ENCODE peak calls at places on chromosome 14, in four cellular contexts. One of them, this sample, is unnamed.

GRCh38 chr14:23321572-23322547 is 603 bp downstream of the PABPN1 start:
- DNase-seq in HepG2: peak
- DNase-seq in WTC11: peak
- DNase-seq in K562: peak
- DNase-seq in this sample: peak

GRCh38 chr14:64800000-64800399 is 79.7 kb downstream of the SPTB start:
- DNase-seq in WTC11: peak
- DNase-seq in HepG2: peak
- DNase-seq in K562: no peak
- DNase-seq in this sample: peak

GRCh38 chr14:92480856-92481255 is 32.7 kb upstream of the RIN3 start:
- DNase-seq in WTC11: no peak
- DNase-seq in HepG2: no peak
- DNase-seq in K562: no peak
- DNase-seq in this sample: no peak

GRCh38 chr14:75274899-75275569 is 3.6 kb upstream of the FOS start:
- DNase-seq in HepG2: no peak
- DNase-seq in K562: no peak
- DNase-seq in WTC11: no peak
- DNase-seq in this sample: no peak

GRCh38 chr14:31421200-31421599 is 850 bp upstream of the HEATR5A start:
- DNase-seq in WTC11: no peak
- DNase-seq in K562: no peak
- DNase-seq in HepG2: peak
- DNase-seq in this sample: no peak

GRCh38 chr14:102230481-102231210 is 74.3 kb downstream of the MOK start:
- DNase-seq in K562: no peak
- DNase-seq in WTC11: no peak
- DNase-seq in HepG2: no peak
- DNase-seq in this sample: no peak

GRCh38 chr14:101889898-101890297 is 74.5 kb upstream of the DYNC1H1 start:
- DNase-seq in WTC11: no peak
- DNase-seq in HepG2: no peak
- DNase-seq in K562: no peak
- DNase-seq in this sample: no peak

GRCh38 chr14:105315211-105315721 is 718 bp downstream of the PACS2 start:
- DNase-seq in WTC11: peak
- DNase-seq in K562: no peak
- DNase-seq in HepG2: peak
- DNase-seq in this sample: peak

GRCh38 chr14:103402700-103403099 is 17.5 kb downstream of the MARK3 start:
- DNase-seq in K562: no peak
- DNase-seq in HepG2: no peak
- DNase-seq in WTC11: no peak
- DNase-seq in this sample: no peak

GRCh38 chr14:60640859-60641721 is 8.2 kb downstream of the SIX1 start:
- DNase-seq in HepG2: no peak
- DNase-seq in K562: no peak
- DNase-seq in WTC11: no peak
- DNase-seq in this sample: no peak

GRCh38 chr14:103273145-103273846 is 60.7 kb upstream of the EIF5 start:
- DNase-seq in HepG2: no peak
- DNase-seq in WTC11: peak
- DNase-seq in K562: no peak
- DNase-seq in this sample: no peak

GRCh38 chr14:21044106-21044618 is 2.0 kb downstream of the RNASE7 start:
- DNase-seq in WTC11: no peak
- DNase-seq in HepG2: peak
- DNase-seq in K562: no peak
- DNase-seq in this sample: peak

GRCh38 chr14:100839573-100840175 is 13.8 kb downstream of the MEG3 start:
- DNase-seq in K562: no peak
- DNase-seq in HepG2: no peak
- DNase-seq in WTC11: no peak
- DNase-seq in this sample: peak
- TF ChIP-seq FOXJ3 in K562: no peak
- TF ChIP-seq FOXJ3 in HepG2: no peak
- TF ChIP-seq FOXJ3 in WTC11: no peak
- TF ChIP-seq FOXJ3 in this sample: no peak

DNA sequence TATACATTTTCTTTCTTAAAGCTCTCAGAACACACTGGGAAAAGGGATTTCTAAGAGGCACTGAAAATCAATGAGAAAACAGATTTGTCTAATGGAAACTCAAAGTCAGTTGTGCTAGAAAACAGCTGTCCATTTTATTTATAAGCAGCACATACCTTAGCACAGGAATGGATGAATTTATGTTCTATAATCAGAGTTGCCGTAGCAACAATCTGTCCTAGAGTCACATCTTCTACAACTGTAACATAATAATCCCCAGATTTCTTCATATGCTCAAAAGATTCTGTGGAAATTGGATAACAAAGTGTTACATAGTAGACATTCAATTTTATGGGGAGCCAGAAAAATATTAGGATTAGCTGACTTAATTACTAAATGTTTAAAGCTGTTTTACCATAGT is 9.8 kb downstream of the GNPNAT1 start:
- DNase-seq in HepG2: no peak
- DNase-seq in WTC11: no peak
- DNase-seq in K562: no peak
- DNase-seq in this sample: no peak
- TF ChIP-seq FOXJ3 in HepG2: no peak
- TF ChIP-seq FOXJ3 in WTC11: no peak
- TF ChIP-seq FOXJ3 in K562: no peak
- TF ChIP-seq FOXJ3 in this sample: no peak

DNA sequence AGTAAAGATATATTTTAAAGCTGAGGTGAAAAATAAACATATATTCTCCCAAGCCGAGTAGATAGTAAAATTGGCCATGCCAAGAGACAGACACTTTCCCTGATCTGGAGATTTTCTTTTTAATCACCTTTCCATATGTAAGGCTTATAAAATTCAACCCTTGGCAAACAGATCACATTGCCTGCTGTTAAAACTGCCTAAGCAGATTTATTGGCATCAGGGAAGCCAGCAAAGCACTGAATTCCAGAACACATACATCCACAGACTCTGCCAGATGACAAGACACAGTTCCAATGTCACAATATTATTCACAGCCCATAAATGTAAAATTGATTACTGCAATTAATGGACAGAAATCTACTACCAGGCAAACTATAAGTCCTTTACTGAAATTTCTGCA is 78.2 kb upstream of the GARIN2 start:
- DNase-seq in HepG2: no peak
- DNase-seq in WTC11: no peak
- DNase-seq in K562: no peak
- DNase-seq in this sample: no peak
- TF ChIP-seq FOXJ3 in HepG2: no peak
- TF ChIP-seq FOXJ3 in WTC11: no peak
- TF ChIP-seq FOXJ3 in K562: no peak
- TF ChIP-seq FOXJ3 in this sample: no peak

GRCh38 chr14:62056789-62057188 is 294.6 kb downstream of the SNAPC1 start:
- DNase-seq in K562: no peak
- DNase-seq in HepG2: no peak
- DNase-seq in WTC11: no peak
- DNase-seq in this sample: no peak

DNA sequence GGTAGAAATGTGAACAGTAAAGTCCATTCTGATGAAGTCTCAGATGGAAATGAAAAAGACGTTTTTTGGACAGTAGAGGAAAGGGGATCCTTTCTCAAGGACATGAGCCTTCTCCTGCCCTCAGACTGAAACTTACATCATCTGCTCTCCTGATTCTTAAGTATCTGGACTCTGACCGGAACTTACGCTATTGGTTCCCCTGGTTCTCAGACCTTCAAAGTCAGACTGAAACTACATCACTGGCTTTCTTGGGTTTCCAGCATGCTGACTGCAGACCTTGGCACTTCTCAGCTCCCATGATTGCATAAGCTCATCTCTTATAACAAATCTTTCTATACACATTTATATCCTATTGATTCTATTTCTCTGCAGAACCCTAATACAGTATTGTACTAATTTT is 291.0 kb downstream of the SNAPC1 start:
- DNase-seq in K562: no peak
- DNase-seq in HepG2: no peak
- DNase-seq in WTC11: no peak
- DNase-seq in this sample: no peak
- TF ChIP-seq FOXJ3 in K562: no peak
- TF ChIP-seq FOXJ3 in HepG2: no peak
- TF ChIP-seq FOXJ3 in WTC11: no peak
- TF ChIP-seq FOXJ3 in this sample: no peak

DNA sequence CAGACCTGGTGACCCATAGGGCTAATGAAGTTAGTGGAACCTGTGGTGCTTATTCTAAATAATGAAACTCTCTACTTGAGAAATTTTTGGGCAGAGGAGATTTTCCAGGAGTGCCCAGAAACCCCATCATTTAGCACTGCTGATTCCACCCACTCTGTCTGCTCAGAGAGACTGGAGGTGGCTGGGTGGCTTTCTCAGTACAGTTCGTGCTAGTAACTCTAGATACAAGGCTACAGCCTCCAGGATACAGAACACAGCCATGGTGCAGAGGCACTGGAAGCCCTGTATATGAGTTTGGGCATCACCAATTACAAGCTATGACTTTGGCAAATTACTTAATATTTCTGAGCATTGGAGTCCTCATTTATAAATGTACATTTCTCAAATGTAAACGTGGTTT is 32.4 kb downstream of the CCDC177 start:
- DNase-seq in HepG2: no peak
- DNase-seq in K562: no peak
- DNase-seq in WTC11: no peak
- DNase-seq in this sample: no peak
- TF ChIP-seq FOXJ3 in HepG2: no peak
- TF ChIP-seq FOXJ3 in K562: no peak
- TF ChIP-seq FOXJ3 in WTC11: no peak
- TF ChIP-seq FOXJ3 in this sample: no peak

GRCh38 chr14:61671086-61671485 is 24.2 kb upstream of the HIF1A start:
- DNase-seq in HepG2: no peak
- DNase-seq in WTC11: no peak
- DNase-seq in K562: no peak
- DNase-seq in this sample: no peak

GRCh38 chr14:61672796-61673195 is 22.5 kb upstream of the HIF1A start:
- DNase-seq in WTC11: no peak
- DNase-seq in K562: no peak
- DNase-seq in HepG2: no peak
- DNase-seq in this sample: no peak

GRCh38 chr14:61663312-61663974 is 31.9 kb upstream of the HIF1A start:
- DNase-seq in K562: no peak
- DNase-seq in WTC11: no peak
- DNase-seq in HepG2: no peak
- DNase-seq in this sample: no peak

GRCh38 chr14:61670576-61670975 is 24.7 kb upstream of the HIF1A start:
- DNase-seq in WTC11: no peak
- DNase-seq in K562: no peak
- DNase-seq in HepG2: no peak
- DNase-seq in this sample: no peak

GRCh38 chr14:61668267-61668666 is 27.0 kb upstream of the HIF1A start:
- DNase-seq in WTC11: no peak
- DNase-seq in HepG2: no peak
- DNase-seq in K562: no peak
- DNase-seq in this sample: no peak
- TF ChIP-seq FOXJ3 in WTC11: no peak
- TF ChIP-seq FOXJ3 in HepG2: no peak
- TF ChIP-seq FOXJ3 in K562: no peak
- TF ChIP-seq FOXJ3 in this sample: no peak

GRCh38 chr14:83006071-83006670 is 1472.5 kb upstream of the SEL1L start:
- DNase-seq in WTC11: no peak
- DNase-seq in HepG2: no peak
- DNase-seq in K562: no peak
- DNase-seq in this sample: no peak
- TF ChIP-seq FOXJ3 in WTC11: no peak
- TF ChIP-seq FOXJ3 in HepG2: no peak
- TF ChIP-seq FOXJ3 in K562: no peak
- TF ChIP-seq FOXJ3 in this sample: no peak

GRCh38 chr14:89349196-89350008 is 67.6 kb downstream of the FOXN3 start:
- DNase-seq in K562: no peak
- DNase-seq in HepG2: no peak
- DNase-seq in WTC11: peak
- DNase-seq in this sample: peak

GRCh38 chr14:89352976-89353817 is 63.8 kb downstream of the FOXN3 start:
- DNase-seq in K562: no peak
- DNase-seq in HepG2: no peak
- DNase-seq in WTC11: no peak
- DNase-seq in this sample: peak

GRCh38 chr14:89351958-89352404 is 65.1 kb downstream of the FOXN3 start:
- DNase-seq in WTC11: no peak
- DNase-seq in K562: no peak
- DNase-seq in HepG2: peak
- DNase-seq in this sample: peak

GRCh38 chr14:89348726-89349125 is 68.3 kb downstream of the FOXN3 start:
- DNase-seq in WTC11: no peak
- DNase-seq in HepG2: no peak
- DNase-seq in K562: no peak
- DNase-seq in this sample: no peak

DNA sequence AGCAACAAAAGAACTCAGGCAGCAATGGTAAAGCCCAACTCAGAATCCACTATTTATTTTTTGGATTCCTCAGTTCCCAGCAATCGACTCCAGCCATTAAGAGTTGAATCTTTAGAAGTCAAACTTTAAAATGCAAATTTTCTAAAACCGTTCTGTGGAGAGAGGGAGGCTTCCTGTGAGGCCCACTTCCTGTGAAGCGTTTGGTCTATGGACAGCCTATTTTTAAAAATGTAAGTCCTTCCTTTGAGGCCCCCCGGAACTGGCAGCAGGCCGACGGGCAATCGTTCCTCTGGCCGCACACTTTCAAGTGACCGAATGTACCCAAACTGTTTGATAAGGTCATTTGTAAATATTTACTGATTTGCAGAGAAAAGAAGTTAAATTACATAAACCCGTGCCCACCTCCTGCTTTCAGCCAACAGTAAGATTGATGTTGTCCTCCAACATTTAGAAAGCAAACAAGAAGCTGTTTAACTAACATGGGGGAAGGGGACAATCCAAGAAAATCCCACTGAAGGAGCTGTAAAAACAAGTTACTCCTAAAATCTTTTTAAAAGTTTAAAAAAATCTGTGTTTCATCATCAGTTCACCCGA is 65.6 kb downstream of the FOXN3 start:
- DNase-seq in WTC11: peak
- DNase-seq in HepG2: peak
- DNase-seq in K562: no peak
- DNase-seq in this sample: no peak
- TF ChIP-seq FOXJ3 in WTC11: no peak
- TF ChIP-seq FOXJ3 in HepG2: peak
- TF ChIP-seq FOXJ3 in K562: no peak
- TF ChIP-seq FOXJ3 in this sample: no peak

GRCh38 chr14:100104523-100105300 is 39.5 kb downstream of the EVL start:
- DNase-seq in WTC11: peak
- DNase-seq in HepG2: no peak
- DNase-seq in K562: no peak
- DNase-seq in this sample: no peak

GRCh38 chr14:100105357-100106169 is 40.3 kb downstream of the EVL start:
- DNase-seq in HepG2: no peak
- DNase-seq in K562: no peak
- DNase-seq in WTC11: no peak
- DNase-seq in this sample: no peak

GRCh38 chr14:100106661-100107112 is 41.5 kb downstream of the EVL start:
- DNase-seq in WTC11: no peak
- DNase-seq in HepG2: no peak
- DNase-seq in K562: no peak
- DNase-seq in this sample: no peak

GRCh38 chr14:100107236-100107635 is 42.0 kb downstream of the EVL start:
- DNase-seq in K562: no peak
- DNase-seq in HepG2: no peak
- DNase-seq in WTC11: no peak
- DNase-seq in this sample: no peak

GRCh38 chr14:100106260-100106659 is 41.0 kb downstream of the EVL start:
- DNase-seq in WTC11: no peak
- DNase-seq in HepG2: no peak
- DNase-seq in K562: peak
- DNase-seq in this sample: no peak
- TF ChIP-seq FOXJ3 in WTC11: no peak
- TF ChIP-seq FOXJ3 in HepG2: no peak
- TF ChIP-seq FOXJ3 in K562: no peak
- TF ChIP-seq FOXJ3 in this sample: no peak